ENCODE peak calls at places on chromosome 15, in seven cellular contexts. One of them, this sample, is unnamed.

GRCh38 chr15:34850121-34850520 is 54.8 kb upstream of the ACTC1 start:
- DNase-seq in IMR-90: no peak
- DNase-seq in stomach: no peak
- DNase-seq in body of pancreas: no peak
- DNase-seq in esophagus squamous epithelium: no peak
- DNase-seq in sigmoid colon: peak
- DNase-seq in heart left ventricle: peak
- DNase-seq in this sample: no peak

GRCh38 chr15:39736646-39737550 is 45.7 kb downstream of the FSIP1 start:
- DNase-seq in sigmoid colon: no peak
- DNase-seq in stomach: no peak
- DNase-seq in IMR-90: no peak
- DNase-seq in esophagus squamous epithelium: no peak
- DNase-seq in heart left ventricle: peak
- DNase-seq in body of pancreas: no peak
- DNase-seq in this sample: peak

GRCh38 chr15:66959066-66959465 is 106.3 kb upstream of the SMAD3 start:
- DNase-seq in heart left ventricle: no peak
- DNase-seq in body of pancreas: no peak
- DNase-seq in esophagus squamous epithelium: no peak
- DNase-seq in stomach: no peak
- DNase-seq in IMR-90: no peak
- DNase-seq in sigmoid colon: no peak
- DNase-seq in this sample: no peak

GRCh38 chr15:52100807-52101206 is 11.8 kb downstream of the BCL2L10 start:
- DNase-seq in heart left ventricle: peak
- DNase-seq in body of pancreas: peak
- DNase-seq in IMR-90: peak
- DNase-seq in esophagus squamous epithelium: no peak
- DNase-seq in stomach: peak
- DNase-seq in sigmoid colon: peak
- DNase-seq in this sample: peak

GRCh38 chr15:40845511-40846284 is 1.9 kb downstream of the SPINT1 start:
- DNase-seq in body of pancreas: peak
- DNase-seq in IMR-90: no peak
- DNase-seq in esophagus squamous epithelium: no peak
- DNase-seq in heart left ventricle: no peak
- DNase-seq in stomach: peak
- DNase-seq in sigmoid colon: no peak
- DNase-seq in this sample: no peak

GRCh38 chr15:50627351-50628055 is 59.1 kb downstream of the TRPM7 start:
- DNase-seq in sigmoid colon: no peak
- DNase-seq in heart left ventricle: no peak
- DNase-seq in stomach: no peak
- DNase-seq in esophagus squamous epithelium: no peak
- DNase-seq in IMR-90: peak
- DNase-seq in body of pancreas: no peak
- DNase-seq in this sample: no peak

GRCh38 chr15:69946870-69947269 is 150.8 kb downstream of the TLE3 start:
- DNase-seq in stomach: no peak
- DNase-seq in esophagus squamous epithelium: no peak
- DNase-seq in sigmoid colon: no peak
- DNase-seq in IMR-90: no peak
- DNase-seq in heart left ventricle: no peak
- DNase-seq in body of pancreas: no peak
- DNase-seq in this sample: no peak

GRCh38 chr15:69807752-69808151 is 290.0 kb downstream of the TLE3 start:
- DNase-seq in esophagus squamous epithelium: no peak
- DNase-seq in body of pancreas: no peak
- DNase-seq in sigmoid colon: no peak
- DNase-seq in heart left ventricle: no peak
- DNase-seq in IMR-90: peak
- DNase-seq in stomach: no peak
- DNase-seq in this sample: no peak

GRCh38 chr15:38589502-38589901 is 24.9 kb upstream of the RASGRP1 start:
- DNase-seq in heart left ventricle: no peak
- DNase-seq in IMR-90: peak
- DNase-seq in body of pancreas: no peak
- DNase-seq in stomach: no peak
- DNase-seq in esophagus squamous epithelium: no peak
- DNase-seq in sigmoid colon: no peak
- DNase-seq in this sample: peak

GRCh38 chr15:36156855-36157521 is 422.4 kb upstream of the CDIN1 start:
- DNase-seq in sigmoid colon: peak
- DNase-seq in heart left ventricle: peak
- DNase-seq in esophagus squamous epithelium: no peak
- DNase-seq in stomach: no peak
- DNase-seq in IMR-90: peak
- DNase-seq in body of pancreas: peak
- DNase-seq in this sample: peak

GRCh38 chr15:42363942-42364341 is 4.6 kb downstream of the CAPN3 start:
- DNase-seq in sigmoid colon: no peak
- DNase-seq in IMR-90: no peak
- DNase-seq in esophagus squamous epithelium: no peak
- DNase-seq in body of pancreas: no peak
- DNase-seq in heart left ventricle: no peak
- DNase-seq in stomach: no peak
- DNase-seq in this sample: no peak
- H3K4me3 ChIP-seq in sigmoid colon: no peak
- H3K4me3 ChIP-seq in IMR-90: no peak
- H3K4me3 ChIP-seq in esophagus squamous epithelium: no peak
- H3K4me3 ChIP-seq in body of pancreas: no peak
- H3K4me3 ChIP-seq in heart left ventricle: no peak
- H3K4me3 ChIP-seq in stomach: no peak
- H3K4me3 ChIP-seq in this sample: no peak

GRCh38 chr15:90694987-90695386 is 22.2 kb upstream of the BLM start:
- DNase-seq in sigmoid colon: no peak
- DNase-seq in body of pancreas: no peak
- DNase-seq in esophagus squamous epithelium: no peak
- DNase-seq in heart left ventricle: no peak
- DNase-seq in IMR-90: no peak
- DNase-seq in stomach: no peak
- DNase-seq in this sample: no peak
- TF ChIP-seq POLR2A in sigmoid colon: no peak
- TF ChIP-seq POLR2A in body of pancreas: no peak
- TF ChIP-seq POLR2A in esophagus squamous epithelium: no peak
- TF ChIP-seq POLR2A in heart left ventricle: no peak
- TF ChIP-seq POLR2A in IMR-90: no peak
- TF ChIP-seq POLR2A in stomach: no peak
- TF ChIP-seq POLR2A in this sample: no peak

DNA sequence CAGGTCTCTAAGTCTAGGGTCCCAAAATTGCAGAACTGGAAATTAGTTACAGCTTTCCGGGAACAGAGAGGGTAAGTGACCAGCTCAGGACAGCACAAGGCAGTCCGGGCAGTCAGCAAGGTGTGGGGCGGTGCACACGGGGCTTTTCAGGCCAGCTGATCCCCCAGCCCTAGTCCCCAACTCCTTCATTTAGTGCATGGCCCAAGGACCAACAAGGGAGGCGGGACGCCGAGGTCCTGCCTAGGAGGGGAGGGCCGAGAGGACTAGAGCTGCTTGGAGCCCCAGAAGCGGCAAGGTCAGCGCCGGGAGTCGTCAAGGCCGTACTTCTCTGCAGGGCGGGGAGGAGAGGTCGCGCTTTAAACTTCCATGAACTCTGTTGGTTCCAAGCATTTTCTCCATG is 2.0 kb upstream of the PDE8A start:
- DNase-seq in body of pancreas: peak
- DNase-seq in stomach: no peak
- DNase-seq in IMR-90: no peak
- DNase-seq in sigmoid colon: no peak
- DNase-seq in heart left ventricle: no peak
- DNase-seq in esophagus squamous epithelium: no peak
- DNase-seq in this sample: peak
- H3K4me3 ChIP-seq in body of pancreas: no peak
- H3K4me3 ChIP-seq in stomach: peak
- H3K4me3 ChIP-seq in IMR-90: no peak
- H3K4me3 ChIP-seq in sigmoid colon: peak
- H3K4me3 ChIP-seq in heart left ventricle: peak
- H3K4me3 ChIP-seq in esophagus squamous epithelium: peak
- H3K4me3 ChIP-seq in this sample: no peak

GRCh38 chr15:99435138-99435695 is 130.6 kb upstream of the MEF2A start:
- DNase-seq in sigmoid colon: peak
- DNase-seq in IMR-90: no peak
- DNase-seq in esophagus squamous epithelium: no peak
- DNase-seq in heart left ventricle: peak
- DNase-seq in stomach: peak
- DNase-seq in body of pancreas: peak
- DNase-seq in this sample: peak
- TF ChIP-seq POLR2A in sigmoid colon: no peak
- TF ChIP-seq POLR2A in IMR-90: no peak
- TF ChIP-seq POLR2A in esophagus squamous epithelium: no peak
- TF ChIP-seq POLR2A in heart left ventricle: no peak
- TF ChIP-seq POLR2A in stomach: no peak
- TF ChIP-seq POLR2A in body of pancreas: no peak
- TF ChIP-seq POLR2A in this sample: no peak

GRCh38 chr15:73941044-73941443 is 14.8 kb downstream of the LOXL1 start:
- DNase-seq in heart left ventricle: no peak
- DNase-seq in esophagus squamous epithelium: no peak
- DNase-seq in body of pancreas: no peak
- DNase-seq in IMR-90: peak
- DNase-seq in sigmoid colon: no peak
- DNase-seq in stomach: no peak
- DNase-seq in this sample: no peak
- H3K4me3 ChIP-seq in heart left ventricle: no peak
- H3K4me3 ChIP-seq in esophagus squamous epithelium: no peak
- H3K4me3 ChIP-seq in body of pancreas: no peak
- H3K4me3 ChIP-seq in IMR-90: no peak
- H3K4me3 ChIP-seq in sigmoid colon: no peak
- H3K4me3 ChIP-seq in stomach: no peak
- H3K4me3 ChIP-seq in this sample: no peak

GRCh38 chr15:43776101-43776717 is 557 bp downstream of the ELL3 start:
- DNase-seq in esophagus squamous epithelium: peak
- DNase-seq in heart left ventricle: peak
- DNase-seq in body of pancreas: peak
- DNase-seq in stomach: peak
- DNase-seq in IMR-90: no peak
- DNase-seq in sigmoid colon: no peak
- DNase-seq in this sample: peak

GRCh38 chr15:43774062-43774461 is 2.7 kb downstream of the ELL3 start:
- DNase-seq in sigmoid colon: no peak
- DNase-seq in body of pancreas: no peak
- DNase-seq in stomach: no peak
- DNase-seq in esophagus squamous epithelium: no peak
- DNase-seq in IMR-90: no peak
- DNase-seq in heart left ventricle: no peak
- DNase-seq in this sample: no peak

GRCh38 chr15:43777293-43777819 is 590 bp upstream of the ELL3 start:
- DNase-seq in body of pancreas: peak
- DNase-seq in sigmoid colon: peak
- DNase-seq in stomach: peak
- DNase-seq in esophagus squamous epithelium: no peak
- DNase-seq in heart left ventricle: peak
- DNase-seq in IMR-90: peak
- DNase-seq in this sample: peak

GRCh38 chr15:43776718-43777292 is at the start of gene ELL3:
- DNase-seq in IMR-90: peak
- DNase-seq in esophagus squamous epithelium: no peak
- DNase-seq in sigmoid colon: peak
- DNase-seq in heart left ventricle: peak
- DNase-seq in body of pancreas: peak
- DNase-seq in stomach: peak
- DNase-seq in this sample: peak

GRCh38 chr15:43775411-43775965 is 1.3 kb downstream of the ELL3 start:
- DNase-seq in stomach: peak
- DNase-seq in IMR-90: peak
- DNase-seq in body of pancreas: peak
- DNase-seq in sigmoid colon: no peak
- DNase-seq in heart left ventricle: no peak
- DNase-seq in esophagus squamous epithelium: no peak
- DNase-seq in this sample: peak
- TF ChIP-seq POLR2A in stomach: no peak
- TF ChIP-seq POLR2A in IMR-90: no peak
- TF ChIP-seq POLR2A in body of pancreas: no peak
- TF ChIP-seq POLR2A in sigmoid colon: no peak
- TF ChIP-seq POLR2A in heart left ventricle: no peak
- TF ChIP-seq POLR2A in esophagus squamous epithelium: no peak
- TF ChIP-seq POLR2A in this sample: no peak

DNA sequence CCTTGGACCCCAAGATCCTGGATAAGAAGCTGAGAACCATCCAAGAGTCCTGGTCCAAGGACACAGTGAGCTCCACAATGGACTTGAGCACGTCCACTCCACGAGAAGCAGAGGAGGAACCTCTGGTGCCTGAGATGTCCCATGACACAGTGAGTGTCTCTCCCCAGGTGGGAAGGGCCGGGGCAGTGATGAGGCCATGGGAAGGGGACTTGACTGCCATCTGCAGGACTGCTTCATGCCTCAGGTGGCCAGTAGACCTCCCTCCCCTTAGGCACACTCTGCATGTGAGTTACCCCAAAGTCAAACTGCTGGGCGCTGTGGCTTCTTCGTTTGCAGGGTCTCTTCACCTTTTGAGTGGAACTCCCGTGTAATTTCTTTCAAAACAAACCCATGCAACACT is 59.7 kb downstream of the CCDC33 start:
- DNase-seq in esophagus squamous epithelium: no peak
- DNase-seq in stomach: no peak
- DNase-seq in heart left ventricle: no peak
- DNase-seq in sigmoid colon: no peak
- DNase-seq in IMR-90: no peak
- DNase-seq in body of pancreas: no peak
- DNase-seq in this sample: no peak
- H3K4me3 ChIP-seq in esophagus squamous epithelium: no peak
- H3K4me3 ChIP-seq in stomach: no peak
- H3K4me3 ChIP-seq in heart left ventricle: no peak
- H3K4me3 ChIP-seq in sigmoid colon: no peak
- H3K4me3 ChIP-seq in IMR-90: no peak
- H3K4me3 ChIP-seq in body of pancreas: no peak
- H3K4me3 ChIP-seq in this sample: no peak

GRCh38 chr15:43487271-43487895 is 5.6 kb downstream of the TP53BP1 start:
- DNase-seq in heart left ventricle: no peak
- DNase-seq in stomach: no peak
- DNase-seq in sigmoid colon: no peak
- DNase-seq in IMR-90: peak
- DNase-seq in esophagus squamous epithelium: no peak
- DNase-seq in body of pancreas: no peak
- DNase-seq in this sample: no peak
- TF ChIP-seq POLR2A in heart left ventricle: no peak
- TF ChIP-seq POLR2A in stomach: no peak
- TF ChIP-seq POLR2A in sigmoid colon: no peak
- TF ChIP-seq POLR2A in IMR-90: no peak
- TF ChIP-seq POLR2A in esophagus squamous epithelium: no peak
- TF ChIP-seq POLR2A in body of pancreas: no peak
- TF ChIP-seq POLR2A in this sample: no peak

DNA sequence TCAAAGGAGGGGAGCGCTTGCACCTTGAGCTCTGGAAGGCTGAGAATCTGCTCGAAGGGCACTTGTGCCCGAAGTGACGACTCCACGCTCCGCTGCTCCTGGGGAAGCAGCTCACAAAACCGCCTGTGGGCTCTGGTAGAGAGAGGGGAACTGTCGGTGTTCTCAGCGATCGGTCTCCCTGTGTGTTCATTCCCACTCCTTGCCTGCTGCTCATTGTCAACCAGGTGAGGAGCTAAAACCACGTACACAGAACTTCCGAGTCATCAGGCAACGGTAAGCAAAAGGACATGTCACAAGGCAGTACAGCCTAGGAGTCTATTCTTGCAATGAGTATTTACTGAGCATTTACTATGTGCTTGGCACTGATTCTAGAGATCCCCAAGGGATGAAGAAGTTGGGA is 1.5 kb downstream of the CIB1 start:
- DNase-seq in stomach: no peak
- DNase-seq in heart left ventricle: no peak
- DNase-seq in sigmoid colon: no peak
- DNase-seq in IMR-90: no peak
- DNase-seq in body of pancreas: no peak
- DNase-seq in esophagus squamous epithelium: no peak
- DNase-seq in this sample: no peak
- H3K4me3 ChIP-seq in stomach: peak
- H3K4me3 ChIP-seq in heart left ventricle: no peak
- H3K4me3 ChIP-seq in sigmoid colon: no peak
- H3K4me3 ChIP-seq in IMR-90: no peak
- H3K4me3 ChIP-seq in body of pancreas: no peak
- H3K4me3 ChIP-seq in esophagus squamous epithelium: peak
- H3K4me3 ChIP-seq in this sample: no peak

This sample was measured in testis.